ENCODE peak calls at places on chromosomes 16 and 17, in seven cellular contexts. Z is A549, X is K562, H is GM12878, B is H1, S is endothelial cell of umbilical vein, F is HCT116. T is an unnamed sample.

GRCh38 chr17:10730956-10731879 is 1.4 kb upstream of the TMEM220 start:
- DNase-seq in S (no peak), Z (no peak), B (no peak), H (no peak), F (no peak), X (no peak), T (no peak)

GRCh38 chr16:54285414-54286066 is 1.0 kb downstream of the IRX3 start:
- DNase-seq in B (no peak), X (no peak), H (no peak), F (no peak), S (no peak), Z (no peak), T (peak)

GRCh38 chr16:52399116-52399515 is 147.8 kb downstream of the TOX3 start:
- DNase-seq in B (no peak), S (no peak), H (no peak), Z (no peak), X (no peak), F (no peak), T (no peak)

GRCh38 chr16:67201411-67202345 is 2.7 kb downstream of the ELMO3 start:
- DNase-seq in F (no peak), Z (no peak), H (no peak), B (no peak), X (no peak), S (no peak), T (no peak)

GRCh38 chr17:28253663-28254062 is 65.3 kb upstream of the TMEM97 start:
- DNase-seq in X (no peak), Z (no peak), F (no peak), B (no peak), S (no peak), H (no peak), T (no peak)

GRCh38 chr17:1783271-1783670 is 21.4 kb downstream of the SERPINF1 start:
- DNase-seq in H (no peak), S (no peak), Z (no peak), F (no peak), X (no peak), B (no peak), T (no peak)

GRCh38 chr17:39069114-39069756 is 82.2 kb downstream of the PLXDC1 start:
- DNase-seq in F (no peak), X (peak), S (peak), H (no peak), B (no peak), Z (peak), T (peak)

GRCh38 chr16:53833145-53833544 is 129.2 kb downstream of the FTO start:
- DNase-seq in S (no peak), H (no peak), Z (no peak), B (no peak), X (no peak), F (no peak), T (no peak)

GRCh38 chr17:39553326-39553945 is 54.3 kb downstream of the NEUROD2 start:
- DNase-seq in S (peak), X (no peak), H (no peak), F (no peak), Z (no peak), B (no peak), T (peak)

GRCh38 chr16:84048306-84048705 is 5.7 kb upstream of the SLC38A8 start:
- DNase-seq in B (no peak), S (no peak), F (peak), Z (no peak), H (no peak), X (no peak), T (no peak)

GRCh38 chr17:58320163-58320558 is 8.4 kb downstream of the TSPOAP1 start:
- DNase-seq in S (no peak), H (no peak), B (no peak), Z (no peak), F (no peak), X (no peak), T (no peak)

GRCh38 chr17:142102-142661 is 4.8 kb downstream of the SCGB1C2 start:
- DNase-seq in X (no peak), S (peak), H (no peak), F (peak), Z (peak), B (no peak), T (peak)

GRCh38 chr17:1294157-1294717 is 14.8 kb downstream of the TRARG1 start:
- DNase-seq in S (no peak), F (no peak), H (no peak), B (no peak), X (no peak), Z (no peak), T (peak)

GRCh38 chr17:571224-571623 is 143.4 kb downstream of the VPS53 start:
- DNase-seq in X (no peak), H (no peak), S (no peak), Z (no peak), B (no peak), F (no peak), T (no peak)

GRCh38 chr16:86391987-86392386 is 118.3 kb upstream of the FOXF1 start:
- DNase-seq in H (no peak), X (no peak), Z (no peak), B (no peak), S (peak), F (no peak), T (no peak)

GRCh38 chr16:53048139-53048915 is 4.4 kb downstream of the CHD9NB start:
- DNase-seq in S (no peak), F (no peak), B (no peak), H (no peak), X (no peak), Z (no peak), T (no peak)

GRCh38 chr16:88526008-88526905 is 43.9 kb upstream of the ZC3H18 start:
- DNase-seq in B (no peak), S (no peak), H (no peak), Z (no peak), X (peak), F (no peak), T (peak)

GRCh38 chr17:41666336-41666680 is 22.4 kb upstream of the EIF1 start:
- DNase-seq in H (peak), Z (peak), B (no peak), F (no peak), S (peak), X (peak), T (peak)

GRCh38 chr16:88768041-88768876 is 16.8 kb downstream of the PIEZO1 start:
- DNase-seq in X (peak), F (no peak), Z (no peak), H (no peak), S (peak), B (no peak), T (no peak)

GRCh38 chr17:77287432-77288068 is 146.8 kb downstream of the SEC14L1 start:
- DNase-seq in B (no peak), Z (peak), F (peak), X (no peak), S (peak), H (no peak), T (no peak)

GRCh38 chr17:8681175-8681949 is 50.8 kb upstream of the MYH10 start:
- DNase-seq in X (no peak), H (no peak), B (no peak), Z (no peak), F (no peak), S (peak), T (no peak)

GRCh38 chr17:79892457-79893236 is 53.4 kb upstream of the CBX4 start:
- DNase-seq in F (no peak), X (no peak), H (no peak), B (no peak), S (no peak), Z (no peak), T (no peak)

GRCh38 chr17:82520041-82520910 is 744 bp downstream of the FOXK2 start:
- DNase-seq in H (no peak), X (peak), B (no peak), S (no peak), F (no peak), Z (no peak), T (peak)

GRCh38 chr17:72724375-72724774 is 368.1 kb downstream of the SLC39A11 start:
- DNase-seq in X (no peak), Z (no peak), B (no peak), F (no peak), S (no peak), H (no peak), T (no peak)

GRCh38 chr17:33163827-33164555 is 129.1 kb downstream of the ASIC2 start:
- DNase-seq in B (no peak), H (no peak), F (no peak), S (no peak), X (no peak), Z (no peak), T (no peak)

GRCh38 chr16:2490190-2491105 is 15.5 kb downstream of the TBC1D24 start:
- DNase-seq in B (no peak), S (no peak), Z (no peak), H (no peak), F (no peak), X (no peak), T (no peak)

GRCh38 chr17:62854026-62854425 is 45.9 kb upstream of the MARCHF10 start:
- DNase-seq in S (no peak), B (no peak), H (no peak), Z (no peak), F (no peak), X (no peak), T (no peak)

GRCh38 chr16:14629612-14629918 is 495 bp downstream of the PARN start:
- DNase-seq in Z (no peak), F (no peak), B (no peak), S (peak), H (no peak), X (peak), T (no peak)

GRCh38 chr16:81629896-81630631 is 149.0 kb upstream of the PLCG2 start:
- DNase-seq in X (no peak), S (no peak), B (no peak), H (no peak), Z (no peak), F (no peak), T (no peak)

GRCh38 chr16:57152096-57153093 is 33.4 kb downstream of the PSME3IP1 start:
- DNase-seq in H (no peak), B (no peak), S (no peak), X (no peak), F (no peak), Z (no peak), T (peak)

GRCh38 chr16:73152731-73153130 is 104.8 kb upstream of the ZFHX3 start:
- DNase-seq in X (no peak), F (no peak), B (peak), Z (no peak), H (no peak), S (no peak), T (no peak)

GRCh38 chr16:20660325-20660724 is 37.2 kb downstream of the ACSM1 start:
- DNase-seq in F (no peak), H (no peak), B (no peak), Z (no peak), S (no peak), X (no peak), T (no peak)

GRCh38 chr17:1002412-1002753 is 5.5 kb downstream of the TIMM22 start:
- DNase-seq in S (no peak), X (no peak), B (no peak), Z (no peak), H (no peak), F (no peak), T (no peak)

GRCh38 chr17:18198530-18198929 is 14.9 kb downstream of the ALKBH5 start:
- DNase-seq in X (no peak), B (no peak), H (no peak), F (no peak), Z (no peak), S (no peak), T (no peak)

GRCh38 chr17:18203308-18203707 is 19.7 kb downstream of the ALKBH5 start:
- DNase-seq in S (no peak), H (no peak), F (no peak), B (no peak), X (no peak), Z (no peak), T (no peak)

GRCh38 chr17:18205861-18206260 is 19.6 kb upstream of the LLGL1 start:
- DNase-seq in B (no peak), F (no peak), S (no peak), Z (no peak), X (no peak), H (no peak), T (no peak)

GRCh38 chr17:18197535-18198194 is 14.0 kb downstream of the ALKBH5 start:
- DNase-seq in B (no peak), H (no peak), S (no peak), Z (no peak), F (no peak), X (no peak), T (no peak)

GRCh38 chr17:18201108-18201507 is 17.5 kb downstream of the ALKBH5 start:
- DNase-seq in X (no peak), S (no peak), F (no peak), B (no peak), Z (no peak), H (no peak), T (no peak)
- TF ChIP-seq POLR2A in X (no peak), S (no peak), F (no peak), B (no peak), Z (no peak), H (no peak), T (no peak)

GRCh38 chr17:45171338-45172231 is 9.9 kb downstream of the HEXIM2 start:
- DNase-seq in H (no peak), B (no peak), X (no peak), Z (peak), S (no peak), F (no peak), T (peak)
- TF ChIP-seq MAX in H (no peak), B (peak), X (no peak), Z (peak), S (no peak), F (peak), T (no peak)

DNA sequence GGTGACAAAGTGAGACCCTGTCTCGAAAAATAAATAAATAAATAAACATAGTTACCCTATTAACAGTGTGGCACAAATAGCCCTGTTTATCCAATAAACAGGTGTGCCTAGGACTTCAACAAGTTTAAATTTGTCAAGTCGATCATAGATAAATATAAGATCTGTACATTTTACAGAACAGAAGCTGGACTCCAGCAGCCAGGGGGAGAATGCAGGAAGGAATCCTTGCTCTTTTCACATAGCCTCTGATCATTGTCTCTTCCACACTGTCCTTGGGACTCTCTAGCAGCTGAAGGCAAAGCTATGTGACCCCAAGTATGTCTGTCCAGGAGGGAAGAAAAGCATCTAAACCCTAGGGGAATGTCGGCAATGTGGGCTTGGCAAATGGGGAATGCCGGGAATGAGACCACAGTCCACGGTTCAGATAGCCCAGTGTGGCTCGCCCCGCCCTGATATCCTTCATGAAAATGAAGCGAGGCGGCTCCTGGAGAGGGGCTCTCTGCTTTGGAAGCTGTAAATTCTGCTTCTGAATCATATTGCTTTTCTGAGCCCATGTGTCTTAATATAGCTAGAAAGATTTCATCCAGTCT is 24.8 kb upstream of the GRB2 start:
- DNase-seq in Z (peak), B (peak), S (no peak), H (no peak), X (peak), F (no peak), T (no peak)
- H3K4me3 ChIP-seq in Z (peak), B (no peak), S (no peak), H (no peak), X (no peak), F (peak), T (no peak)

GRCh38 chr16:31507929-31508705 is at the start of gene RUSF1:
- DNase-seq in X (peak), S (peak), Z (peak), H (peak), B (peak), F (peak), T (peak)
- TF ChIP-seq POLR2A in X (peak), S (peak), Z (peak), H (peak), B (peak), F (peak), T (peak)

GRCh38 chr16:71347146-71347545 is 11.4 kb upstream of the CALB2 start:
- DNase-seq in X (no peak), S (no peak), Z (no peak), B (no peak), F (no peak), H (no peak), T (no peak)
- TF ChIP-seq MAX in X (no peak), S (no peak), Z (no peak), B (no peak), F (no peak), H (no peak), T (no peak)

GRCh38 chr17:76138234-76138895 is 2.7 kb downstream of the FOXJ1 start:
- DNase-seq in X (no peak), S (no peak), Z (peak), B (no peak), H (no peak), F (no peak), T (no peak)

GRCh38 chr17:76139261-76139752 is 1.7 kb downstream of the FOXJ1 start:
- DNase-seq in X (no peak), S (no peak), F (no peak), H (no peak), Z (no peak), B (no peak), T (no peak)

GRCh38 chr17:76137351-76138233 is 3.5 kb downstream of the FOXJ1 start:
- DNase-seq in S (no peak), X (no peak), H (no peak), Z (no peak), F (no peak), B (no peak), T (no peak)

GRCh38 chr17:76139801-76140660 is 1.0 kb downstream of the FOXJ1 start:
- DNase-seq in Z (no peak), F (no peak), S (no peak), X (peak), B (no peak), H (no peak), T (no peak)

DNA sequence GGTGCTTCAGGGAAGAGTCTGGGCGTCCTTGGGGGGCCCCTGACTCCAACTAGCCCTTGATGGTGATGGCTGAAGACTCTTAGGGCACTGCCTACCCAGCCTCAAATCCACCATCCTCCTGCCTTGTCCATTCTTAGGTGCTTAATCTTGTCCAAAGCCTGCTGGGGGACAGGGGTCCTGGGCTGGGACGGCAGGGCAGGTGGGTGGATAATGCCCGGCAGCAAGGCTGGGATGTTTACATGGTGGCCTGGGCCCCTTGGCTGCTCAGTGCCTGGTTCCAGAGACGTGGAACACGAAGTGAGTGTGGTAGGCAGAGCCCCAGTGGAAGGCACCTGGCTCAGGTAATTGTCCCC is 2.2 kb downstream of the FOXJ1 start:
- DNase-seq in S (no peak), F (no peak), H (no peak), Z (no peak), X (no peak), B (no peak), T (no peak)
- H3K4me3 ChIP-seq in S (no peak), F (no peak), H (no peak), Z (no peak), X (no peak), B (peak), T (no peak)

GRCh38 chr16:69726313-69727060 is at the start of gene NQO1:
- DNase-seq in Z (peak), F (peak), S (peak), B (peak), X (peak), H (peak), T (peak)
- TF ChIP-seq POLR2A in Z (peak), F (peak), S (peak), B (no peak), X (peak), H (peak), T (peak)

GRCh38 chr17:44903012-44903685 is 3.9 kb upstream of the EFTUD2 start:
- DNase-seq in X (no peak), B (no peak), F (no peak), Z (no peak), H (no peak), S (no peak), T (no peak)

GRCh38 chr17:44899074-44899782 is at the start of gene EFTUD2:
- DNase-seq in Z (peak), H (peak), X (peak), S (peak), F (peak), B (peak), T (peak)

GRCh38 chr17:44900894-44901293 is 1.6 kb upstream of the EFTUD2 start:
- DNase-seq in X (no peak), B (no peak), H (no peak), Z (no peak), F (no peak), S (peak), T (no peak)

GRCh38 chr17:44902135-44902760 is 3.0 kb upstream of the EFTUD2 start:
- DNase-seq in H (no peak), X (no peak), F (no peak), Z (no peak), S (no peak), B (no peak), T (no peak)

DNA sequence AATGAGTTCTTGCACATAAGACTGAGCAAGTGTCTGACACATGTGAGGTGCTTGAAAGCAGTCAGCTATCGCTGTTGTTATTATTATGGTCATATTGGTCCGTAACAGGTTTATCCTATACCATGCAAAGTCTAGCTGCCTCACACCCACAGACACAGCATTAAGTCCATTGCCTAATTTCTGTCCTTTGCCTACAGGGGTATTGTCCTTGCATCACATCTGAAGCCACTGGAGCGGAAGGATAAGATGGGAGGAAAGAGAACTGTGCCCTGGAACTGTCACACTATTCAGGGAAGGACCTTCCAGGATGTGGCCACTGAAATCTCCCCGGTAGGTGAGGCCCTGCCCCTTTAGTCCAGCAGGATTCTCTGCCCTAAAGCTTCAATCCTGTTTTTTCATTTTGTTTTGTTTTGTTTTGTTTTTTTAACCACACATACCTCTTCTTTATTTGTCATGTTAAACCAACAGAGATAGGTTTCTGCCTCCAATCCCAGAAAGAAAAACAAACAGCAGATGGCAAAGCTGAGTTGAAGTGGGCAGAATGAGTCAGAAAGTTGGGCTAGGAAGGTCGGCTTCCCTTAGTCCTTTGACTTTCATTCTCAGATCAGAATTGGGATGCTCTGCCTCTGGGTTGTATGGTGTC is 2.2 kb upstream of the EFTUD2 start:
- DNase-seq in X (no peak), Z (no peak), H (no peak), B (no peak), F (no peak), S (peak), T (no peak)
- TF ChIP-seq MAX in X (no peak), Z (no peak), H (no peak), B (no peak), F (no peak), S (no peak), T (no peak)

GRCh38 chr17:75878174-75878998 is at the start of gene TRIM47:
- DNase-seq in H (no peak), B (no peak), F (no peak), S (peak), Z (peak), X (peak), T (peak)
- H3K4me3 ChIP-seq in H (peak), B (peak), F (peak), S (peak), Z (peak), X (peak), T (no peak)

GRCh38 chr16:30557950-30558788 is at the start of gene ZNF764:
- DNase-seq in X (peak), H (peak), S (peak), F (peak), B (peak), Z (peak), T (peak)
- TF ChIP-seq POLR2A in X (peak), H (peak), S (peak), F (peak), B (peak), Z (peak), T (peak)